ENCODE peak calls at places on chromosomes 2 and 18, in nine cellular contexts. One of them, this sample, is unnamed.

GRCh38 chr2:29000954-29001353 is 19.9 kb downstream of the TOGARAM2 start:
- DNase-seq in stimulated activated CD4-positive, alpha-beta T cell treated with anti-CD3 and anti-CD28 coated beads, TNF-alpha, amount 100 ng/mL, for 4 hours: no peak
- DNase-seq in AG09309: no peak
- DNase-seq in lower lobe of right lung: no peak
- DNase-seq in NCI-H1092: no peak
- DNase-seq in T-helper 9 cell: no peak
- DNase-seq in cardiac fibroblast: no peak
- DNase-seq in astrocyte of the spinal cord: no peak
- DNase-seq in small intestine: no peak
- DNase-seq in this sample: no peak

GRCh38 chr2:37659723-37660122 is 11.7 kb downstream of the CDC42EP3 start:
- DNase-seq in stimulated activated CD4-positive, alpha-beta T cell treated with anti-CD3 and anti-CD28 coated beads, TNF-alpha, amount 100 ng/mL, for 4 hours: no peak
- DNase-seq in AG09309: no peak
- DNase-seq in lower lobe of right lung: no peak
- DNase-seq in NCI-H1092: no peak
- DNase-seq in T-helper 9 cell: no peak
- DNase-seq in cardiac fibroblast: no peak
- DNase-seq in astrocyte of the spinal cord: no peak
- DNase-seq in small intestine: no peak
- DNase-seq in this sample: no peak

GRCh38 chr18:76691800-76692199 is 130.6 kb upstream of the ZNF236 start:
- DNase-seq in stimulated activated CD4-positive, alpha-beta T cell treated with anti-CD3 and anti-CD28 coated beads, TNF-alpha, amount 100 ng/mL, for 4 hours: no peak
- DNase-seq in AG09309: no peak
- DNase-seq in lower lobe of right lung: no peak
- DNase-seq in NCI-H1092: no peak
- DNase-seq in T-helper 9 cell: no peak
- DNase-seq in cardiac fibroblast: no peak
- DNase-seq in astrocyte of the spinal cord: no peak
- DNase-seq in small intestine: no peak
- DNase-seq in this sample: no peak

GRCh38 chr2:212595036-212595654 is 56.5 kb upstream of the ERBB4 start:
- DNase-seq in stimulated activated CD4-positive, alpha-beta T cell treated with anti-CD3 and anti-CD28 coated beads, TNF-alpha, amount 100 ng/mL, for 4 hours: no peak
- DNase-seq in AG09309: peak; percentile 3
- DNase-seq in lower lobe of right lung: no peak
- DNase-seq in NCI-H1092: no peak
- DNase-seq in T-helper 9 cell: no peak
- DNase-seq in cardiac fibroblast: peak; percentile 4
- DNase-seq in astrocyte of the spinal cord: peak; percentile 54
- DNase-seq in small intestine: no peak
- DNase-seq in this sample: no peak

GRCh38 chr2:208466133-208466919 is 59.7 kb downstream of the PTH2R start:
- DNase-seq in stimulated activated CD4-positive, alpha-beta T cell treated with anti-CD3 and anti-CD28 coated beads, TNF-alpha, amount 100 ng/mL, for 4 hours: no peak
- DNase-seq in AG09309: no peak
- DNase-seq in lower lobe of right lung: no peak
- DNase-seq in NCI-H1092: peak; percentile 79
- DNase-seq in T-helper 9 cell: no peak
- DNase-seq in cardiac fibroblast: peak; percentile 39
- DNase-seq in astrocyte of the spinal cord: peak; percentile 17
- DNase-seq in small intestine: peak; percentile 73
- DNase-seq in this sample: no peak

GRCh38 chr2:16664052-16664731 is 1.4 kb downstream of the CYRIA start:
- DNase-seq in stimulated activated CD4-positive, alpha-beta T cell treated with anti-CD3 and anti-CD28 coated beads, TNF-alpha, amount 100 ng/mL, for 4 hours: no peak
- DNase-seq in AG09309: no peak
- DNase-seq in lower lobe of right lung: peak; percentile 54
- DNase-seq in NCI-H1092: no peak
- DNase-seq in T-helper 9 cell: no peak
- DNase-seq in cardiac fibroblast: peak; percentile 87
- DNase-seq in astrocyte of the spinal cord: peak; percentile 93
- DNase-seq in small intestine: peak; percentile 22
- DNase-seq in this sample: peak; percentile 68

GRCh38 chr18:51134721-51135120 is 62.8 kb downstream of the MEX3C start:
- DNase-seq in stimulated activated CD4-positive, alpha-beta T cell treated with anti-CD3 and anti-CD28 coated beads, TNF-alpha, amount 100 ng/mL, for 4 hours: no peak
- DNase-seq in AG09309: no peak
- DNase-seq in lower lobe of right lung: no peak
- DNase-seq in NCI-H1092: no peak
- DNase-seq in T-helper 9 cell: no peak
- DNase-seq in cardiac fibroblast: no peak
- DNase-seq in astrocyte of the spinal cord: no peak
- DNase-seq in small intestine: no peak
- DNase-seq in this sample: no peak

GRCh38 chr2:200373973-200374416 is 67.5 kb downstream of the SPATS2L start:
- DNase-seq in stimulated activated CD4-positive, alpha-beta T cell treated with anti-CD3 and anti-CD28 coated beads, TNF-alpha, amount 100 ng/mL, for 4 hours: no peak
- DNase-seq in AG09309: no peak
- DNase-seq in lower lobe of right lung: no peak
- DNase-seq in NCI-H1092: no peak
- DNase-seq in T-helper 9 cell: peak; percentile 5
- DNase-seq in cardiac fibroblast: no peak
- DNase-seq in astrocyte of the spinal cord: no peak
- DNase-seq in small intestine: peak; percentile 89
- DNase-seq in this sample: no peak

GRCh38 chr2:241724259-241724974 is 10.0 kb upstream of the D2HGDH start:
- DNase-seq in stimulated activated CD4-positive, alpha-beta T cell treated with anti-CD3 and anti-CD28 coated beads, TNF-alpha, amount 100 ng/mL, for 4 hours: no peak
- DNase-seq in AG09309: no peak
- DNase-seq in lower lobe of right lung: no peak
- DNase-seq in NCI-H1092: no peak
- DNase-seq in T-helper 9 cell: no peak
- DNase-seq in cardiac fibroblast: no peak
- DNase-seq in astrocyte of the spinal cord: no peak
- DNase-seq in small intestine: no peak
- DNase-seq in this sample: no peak

GRCh38 chr2:74065456-74065855 is 80.7 kb downstream of the TET3 start:
- DNase-seq in stimulated activated CD4-positive, alpha-beta T cell treated with anti-CD3 and anti-CD28 coated beads, TNF-alpha, amount 100 ng/mL, for 4 hours: no peak
- DNase-seq in AG09309: no peak
- DNase-seq in lower lobe of right lung: no peak
- DNase-seq in NCI-H1092: no peak
- DNase-seq in T-helper 9 cell: no peak
- DNase-seq in cardiac fibroblast: no peak
- DNase-seq in astrocyte of the spinal cord: no peak
- DNase-seq in small intestine: no peak
- DNase-seq in this sample: no peak

GRCh38 chr2:143803936-143804335 is 674.7 kb downstream of the ARHGAP15 start:
- DNase-seq in stimulated activated CD4-positive, alpha-beta T cell treated with anti-CD3 and anti-CD28 coated beads, TNF-alpha, amount 100 ng/mL, for 4 hours: no peak
- DNase-seq in AG09309: no peak
- DNase-seq in lower lobe of right lung: no peak
- DNase-seq in NCI-H1092: no peak
- DNase-seq in T-helper 9 cell: no peak
- DNase-seq in cardiac fibroblast: peak; percentile 8
- DNase-seq in astrocyte of the spinal cord: no peak
- DNase-seq in small intestine: no peak
- DNase-seq in this sample: no peak

GRCh38 chr2:198371902-198372611 is 567.7 kb downstream of the PLCL1 start:
- DNase-seq in stimulated activated CD4-positive, alpha-beta T cell treated with anti-CD3 and anti-CD28 coated beads, TNF-alpha, amount 100 ng/mL, for 4 hours: no peak
- DNase-seq in AG09309: peak; percentile 38
- DNase-seq in lower lobe of right lung: no peak
- DNase-seq in NCI-H1092: no peak
- DNase-seq in T-helper 9 cell: no peak
- DNase-seq in cardiac fibroblast: no peak
- DNase-seq in astrocyte of the spinal cord: peak; percentile 24
- DNase-seq in small intestine: no peak
- DNase-seq in this sample: no peak

GRCh38 chr2:41598161-41598894 is 449.5 kb upstream of the PKDCC start:
- DNase-seq in stimulated activated CD4-positive, alpha-beta T cell treated with anti-CD3 and anti-CD28 coated beads, TNF-alpha, amount 100 ng/mL, for 4 hours: no peak
- DNase-seq in AG09309: no peak
- DNase-seq in lower lobe of right lung: no peak
- DNase-seq in NCI-H1092: no peak
- DNase-seq in T-helper 9 cell: no peak
- DNase-seq in cardiac fibroblast: peak; percentile 94
- DNase-seq in astrocyte of the spinal cord: peak; percentile 61
- DNase-seq in small intestine: no peak
- DNase-seq in this sample: no peak

GRCh38 chr2:240189686-240190085 is 49.2 kb upstream of the OTOS start:
- DNase-seq in stimulated activated CD4-positive, alpha-beta T cell treated with anti-CD3 and anti-CD28 coated beads, TNF-alpha, amount 100 ng/mL, for 4 hours: no peak
- DNase-seq in AG09309: no peak
- DNase-seq in lower lobe of right lung: no peak
- DNase-seq in NCI-H1092: no peak
- DNase-seq in T-helper 9 cell: no peak
- DNase-seq in cardiac fibroblast: no peak
- DNase-seq in astrocyte of the spinal cord: no peak
- DNase-seq in small intestine: no peak
- DNase-seq in this sample: no peak

GRCh38 chr2:230666885-230667712 is 45.5 kb upstream of the CAB39 start:
- DNase-seq in stimulated activated CD4-positive, alpha-beta T cell treated with anti-CD3 and anti-CD28 coated beads, TNF-alpha, amount 100 ng/mL, for 4 hours: no peak
- DNase-seq in AG09309: no peak
- DNase-seq in lower lobe of right lung: no peak
- DNase-seq in NCI-H1092: no peak
- DNase-seq in T-helper 9 cell: no peak
- DNase-seq in cardiac fibroblast: peak; percentile 32
- DNase-seq in astrocyte of the spinal cord: peak; percentile 42
- DNase-seq in small intestine: no peak
- DNase-seq in this sample: no peak

GRCh38 chr2:234422242-234422641 is 74.6 kb downstream of the ARL4C start:
- DNase-seq in stimulated activated CD4-positive, alpha-beta T cell treated with anti-CD3 and anti-CD28 coated beads, TNF-alpha, amount 100 ng/mL, for 4 hours: no peak
- DNase-seq in AG09309: peak; percentile 81
- DNase-seq in lower lobe of right lung: no peak
- DNase-seq in NCI-H1092: no peak
- DNase-seq in T-helper 9 cell: no peak
- DNase-seq in cardiac fibroblast: peak; percentile 83
- DNase-seq in astrocyte of the spinal cord: peak; percentile 86
- DNase-seq in small intestine: peak; percentile 89
- DNase-seq in this sample: no peak

GRCh38 chr18:14179306-14179705 is 47.1 kb upstream of the ZNF519 start:
- DNase-seq in stimulated activated CD4-positive, alpha-beta T cell treated with anti-CD3 and anti-CD28 coated beads, TNF-alpha, amount 100 ng/mL, for 4 hours: no peak
- DNase-seq in AG09309: no peak
- DNase-seq in lower lobe of right lung: no peak
- DNase-seq in NCI-H1092: no peak
- DNase-seq in T-helper 9 cell: no peak
- DNase-seq in cardiac fibroblast: no peak
- DNase-seq in astrocyte of the spinal cord: peak; percentile 1
- DNase-seq in small intestine: peak; percentile 11
- DNase-seq in this sample: no peak

GRCh38 chr2:66957677-66958076 is 439.5 kb upstream of the ETAA1 start:
- DNase-seq in stimulated activated CD4-positive, alpha-beta T cell treated with anti-CD3 and anti-CD28 coated beads, TNF-alpha, amount 100 ng/mL, for 4 hours: no peak
- DNase-seq in AG09309: no peak
- DNase-seq in lower lobe of right lung: no peak
- DNase-seq in NCI-H1092: no peak
- DNase-seq in T-helper 9 cell: no peak
- DNase-seq in cardiac fibroblast: no peak
- DNase-seq in astrocyte of the spinal cord: no peak
- DNase-seq in small intestine: no peak
- DNase-seq in this sample: no peak

GRCh38 chr2:18740428-18740827 is 151.1 kb upstream of the NT5C1B start:
- DNase-seq in stimulated activated CD4-positive, alpha-beta T cell treated with anti-CD3 and anti-CD28 coated beads, TNF-alpha, amount 100 ng/mL, for 4 hours: no peak
- DNase-seq in AG09309: no peak
- DNase-seq in lower lobe of right lung: peak; percentile 46
- DNase-seq in NCI-H1092: no peak
- DNase-seq in T-helper 9 cell: no peak
- DNase-seq in cardiac fibroblast: peak; percentile 85
- DNase-seq in astrocyte of the spinal cord: peak; percentile 66
- DNase-seq in small intestine: no peak
- DNase-seq in this sample: no peak

GRCh38 chr18:11759456-11759855 is 70.4 kb downstream of the GNAL start:
- DNase-seq in stimulated activated CD4-positive, alpha-beta T cell treated with anti-CD3 and anti-CD28 coated beads, TNF-alpha, amount 100 ng/mL, for 4 hours: no peak
- DNase-seq in AG09309: no peak
- DNase-seq in lower lobe of right lung: no peak
- DNase-seq in NCI-H1092: no peak
- DNase-seq in T-helper 9 cell: no peak
- DNase-seq in cardiac fibroblast: no peak
- DNase-seq in astrocyte of the spinal cord: no peak
- DNase-seq in small intestine: no peak
- DNase-seq in this sample: no peak

GRCh38 chr2:196592912-196593881 is 46.3 kb upstream of the CCDC150 start:
- DNase-seq in stimulated activated CD4-positive, alpha-beta T cell treated with anti-CD3 and anti-CD28 coated beads, TNF-alpha, amount 100 ng/mL, for 4 hours: no peak
- DNase-seq in AG09309: no peak
- DNase-seq in lower lobe of right lung: peak; percentile 50
- DNase-seq in NCI-H1092: peak; percentile 33
- DNase-seq in T-helper 9 cell: no peak
- DNase-seq in cardiac fibroblast: peak; percentile 63
- DNase-seq in astrocyte of the spinal cord: peak; percentile 53
- DNase-seq in small intestine: peak; percentile 5
- DNase-seq in this sample: peak; percentile 40

GRCh38 chr2:230661072-230661957 is 51.3 kb upstream of the CAB39 start:
- DNase-seq in stimulated activated CD4-positive, alpha-beta T cell treated with anti-CD3 and anti-CD28 coated beads, TNF-alpha, amount 100 ng/mL, for 4 hours: no peak
- DNase-seq in AG09309: no peak
- DNase-seq in lower lobe of right lung: no peak
- DNase-seq in NCI-H1092: no peak
- DNase-seq in T-helper 9 cell: no peak
- DNase-seq in cardiac fibroblast: no peak
- DNase-seq in astrocyte of the spinal cord: no peak
- DNase-seq in small intestine: peak; percentile 30
- DNase-seq in this sample: no peak

GRCh38 chr2:233387667-233388528 is 33.6 kb downstream of the DGKD start:
- DNase-seq in stimulated activated CD4-positive, alpha-beta T cell treated with anti-CD3 and anti-CD28 coated beads, TNF-alpha, amount 100 ng/mL, for 4 hours: no peak
- DNase-seq in AG09309: peak; percentile 65
- DNase-seq in lower lobe of right lung: peak; percentile 84
- DNase-seq in NCI-H1092: peak; percentile 51
- DNase-seq in T-helper 9 cell: no peak
- DNase-seq in cardiac fibroblast: peak; percentile 99
- DNase-seq in astrocyte of the spinal cord: peak; percentile 98
- DNase-seq in small intestine: no peak
- DNase-seq in this sample: peak; percentile 97

GRCh38 chr2:238856713-238857567 is 9.1 kb downstream of the TWIST2 start:
- DNase-seq in stimulated activated CD4-positive, alpha-beta T cell treated with anti-CD3 and anti-CD28 coated beads, TNF-alpha, amount 100 ng/mL, for 4 hours: no peak
- DNase-seq in AG09309: no peak
- DNase-seq in lower lobe of right lung: no peak
- DNase-seq in NCI-H1092: no peak
- DNase-seq in T-helper 9 cell: no peak
- DNase-seq in cardiac fibroblast: no peak
- DNase-seq in astrocyte of the spinal cord: no peak
- DNase-seq in small intestine: no peak
- DNase-seq in this sample: no peak

GRCh38 chr2:159497256-159497655 is 119.1 kb downstream of the BAZ2B start:
- DNase-seq in stimulated activated CD4-positive, alpha-beta T cell treated with anti-CD3 and anti-CD28 coated beads, TNF-alpha, amount 100 ng/mL, for 4 hours: no peak
- DNase-seq in AG09309: peak; percentile 16
- DNase-seq in lower lobe of right lung: no peak
- DNase-seq in NCI-H1092: no peak
- DNase-seq in T-helper 9 cell: no peak
- DNase-seq in cardiac fibroblast: peak; percentile 88
- DNase-seq in astrocyte of the spinal cord: peak; percentile 74
- DNase-seq in small intestine: peak; percentile 61
- DNase-seq in this sample: no peak

GRCh38 chr2:202510911-202511310 is 123.9 kb upstream of the FAM117B start:
- DNase-seq in stimulated activated CD4-positive, alpha-beta T cell treated with anti-CD3 and anti-CD28 coated beads, TNF-alpha, amount 100 ng/mL, for 4 hours: no peak
- DNase-seq in AG09309: no peak
- DNase-seq in lower lobe of right lung: no peak
- DNase-seq in NCI-H1092: no peak
- DNase-seq in T-helper 9 cell: no peak
- DNase-seq in cardiac fibroblast: peak; percentile 84
- DNase-seq in astrocyte of the spinal cord: no peak
- DNase-seq in small intestine: no peak
- DNase-seq in this sample: no peak

GRCh38 chr2:142642654-142643053 is 234.8 kb upstream of the KYNU start:
- DNase-seq in stimulated activated CD4-positive, alpha-beta T cell treated with anti-CD3 and anti-CD28 coated beads, TNF-alpha, amount 100 ng/mL, for 4 hours: no peak
- DNase-seq in AG09309: no peak
- DNase-seq in lower lobe of right lung: no peak
- DNase-seq in NCI-H1092: no peak
- DNase-seq in T-helper 9 cell: no peak
- DNase-seq in cardiac fibroblast: peak; percentile 0
- DNase-seq in astrocyte of the spinal cord: no peak
- DNase-seq in small intestine: no peak
- DNase-seq in this sample: no peak

GRCh38 chr2:157170299-157170698 is 87.2 kb upstream of the GALNT5 start:
- DNase-seq in stimulated activated CD4-positive, alpha-beta T cell treated with anti-CD3 and anti-CD28 coated beads, TNF-alpha, amount 100 ng/mL, for 4 hours: no peak
- DNase-seq in AG09309: no peak
- DNase-seq in lower lobe of right lung: no peak
- DNase-seq in NCI-H1092: no peak
- DNase-seq in T-helper 9 cell: no peak
- DNase-seq in cardiac fibroblast: no peak
- DNase-seq in astrocyte of the spinal cord: no peak
- DNase-seq in small intestine: no peak
- DNase-seq in this sample: no peak

GRCh38 chr2:105369777-105370690 is 28.8 kb downstream of the FHL2 start:
- DNase-seq in stimulated activated CD4-positive, alpha-beta T cell treated with anti-CD3 and anti-CD28 coated beads, TNF-alpha, amount 100 ng/mL, for 4 hours: peak; percentile 74
- DNase-seq in AG09309: peak; percentile 57
- DNase-seq in lower lobe of right lung: peak; percentile 89
- DNase-seq in NCI-H1092: peak; percentile 50
- DNase-seq in T-helper 9 cell: peak; percentile 79
- DNase-seq in cardiac fibroblast: peak; percentile 93
- DNase-seq in astrocyte of the spinal cord: peak; percentile 81
- DNase-seq in small intestine: peak; percentile 91
- DNase-seq in this sample: peak; percentile 93